ENCODE peak calls at places on chromosome 10, in four cellular contexts. Z is HepG2, V is K562, W is H1. U is an unnamed sample.

GRCh38 chr10:3172446-3173172 is at the start of gene PITRM1:
- DNase-seq in W (no peak), V (peak; percentile 92), Z (peak; percentile 96), U (peak; percentile 97)

GRCh38 chr10:35091994-35092393 is 1.9 kb upstream of the CUL2 start:
- DNase-seq in V (no peak), Z (no peak), W (no peak), U (no peak)

GRCh38 chr10:110036640-110037039 is 28.9 kb downstream of the ADD3 start:
- DNase-seq in V (no peak), W (no peak), Z (no peak), U (no peak)

GRCh38 chr10:23432161-23432560 is 6.7 kb upstream of the OTUD1 start:
- DNase-seq in Z (no peak), V (no peak), W (no peak), U (no peak)

GRCh38 chr10:21727452-21728168 is 193.6 kb downstream of the MLLT10 start:
- DNase-seq in Z (peak; percentile 32), W (no peak), V (no peak), U (no peak)

GRCh38 chr10:108735380-108735779 is 1187.9 kb downstream of the XPNPEP1 start:
- DNase-seq in W (no peak), Z (no peak), V (no peak), U (no peak)

GRCh38 chr10:107072786-107073185 is 91.7 kb downstream of the SORCS1 start:
- DNase-seq in V (no peak), W (no peak), Z (no peak), U (no peak)

GRCh38 chr10:86229378-86229777 is 137.2 kb downstream of the GRID1 start:
- DNase-seq in Z (no peak), W (no peak), V (no peak), U (no peak)

GRCh38 chr10:107579970-107580369 is 415.5 kb upstream of the SORCS1 start:
- DNase-seq in Z (no peak), W (no peak), V (no peak), U (no peak)

GRCh38 chr10:77798940-77799339 is 127.6 kb downstream of the DLG5 start:
- DNase-seq in Z (no peak), W (no peak), V (no peak), U (no peak)

GRCh38 chr10:130372222-130372621 is 236.0 kb downstream of the GLRX3 start:
- DNase-seq in W (no peak), V (no peak), Z (no peak), U (no peak)

GRCh38 chr10:103881420-103882284 is 26.3 kb upstream of the SH3PXD2A start:
- DNase-seq in W (no peak), V (no peak), Z (no peak), U (no peak)

GRCh38 chr10:99652800-99653390 is 6.4 kb upstream of the ENTPD7 start:
- DNase-seq in V (no peak), Z (no peak), W (no peak), U (no peak)

GRCh38 chr10:116115233-116115632 is 157.8 kb downstream of the GFRA1 start:
- DNase-seq in V (no peak), Z (no peak), W (no peak), U (no peak)

GRCh38 chr10:97895915-97896314 is 46.3 kb downstream of the GOLGA7B start:
- DNase-seq in V (no peak), Z (no peak), W (no peak), U (no peak)

GRCh38 chr10:637221-637620 is 52.2 kb downstream of the DIP2C start:
- DNase-seq in V (no peak), W (no peak), Z (no peak), U (no peak)

GRCh38 chr10:79403441-79404230 is 41.8 kb downstream of the ZCCHC24 start:
- DNase-seq in Z (peak; percentile 87), V (no peak), W (no peak), U (no peak)

GRCh38 chr10:43057231-43057711 is 19.6 kb upstream of the RET start:
- DNase-seq in Z (no peak), W (no peak), V (no peak), U (no peak)

GRCh38 chr10:72800000-72800740 is 93.4 kb upstream of the OIT3 start:
- DNase-seq in W (no peak), V (peak; percentile 17), Z (peak; percentile 78), U (no peak)

GRCh38 chr10:105952153-105952552 is 1212.4 kb downstream of the SORCS1 start:
- DNase-seq in Z (no peak), W (peak; percentile 27), V (no peak), U (no peak)

GRCh38 chr10:122327237-122328206 is 47.0 kb upstream of the PLEKHA1 start:
- DNase-seq in Z (no peak), V (no peak), W (no peak), U (no peak)

GRCh38 chr10:124165827-124166226 is 72.4 kb upstream of the CHST15 start:
- DNase-seq in V (no peak), W (no peak), Z (no peak), U (no peak)

GRCh38 chr10:60283397-60283796 is 106.3 kb downstream of the ANK3 start:
- DNase-seq in Z (no peak), W (no peak), V (no peak), U (peak; percentile 24)

GRCh38 chr10:73886625-73887024 is 12.3 kb upstream of the CAMK2G start:
- DNase-seq in W (no peak), V (no peak), Z (no peak), U (no peak)

GRCh38 chr10:85491652-85492051 is 874.9 kb downstream of the GRID1 start:
- DNase-seq in V (no peak), Z (no peak), W (no peak), U (no peak)

GRCh38 chr10:29470355-29470705 is 164.4 kb downstream of the SVIL start:
- DNase-seq in W (peak; percentile 25), Z (no peak), V (peak; percentile 59), U (peak; percentile 21)

GRCh38 chr10:120583424-120584108 is 126.5 kb downstream of the PLPP4 start:
- DNase-seq in W (no peak), V (no peak), Z (no peak), U (no peak)

GRCh38 chr10:6498771-6499170 is 81.3 kb downstream of the PRKCQ start:
- DNase-seq in V (no peak), Z (no peak), W (no peak), U (no peak)

GRCh38 chr10:5500910-5501309 is 1.5 kb upstream of the CALML5 start:
- DNase-seq in Z (no peak), V (no peak), W (no peak), U (no peak)

GRCh38 chr10:129780901-129781795 is 182.9 kb downstream of the EBF3 start:
- DNase-seq in V (no peak), Z (no peak), W (no peak), U (no peak)

GRCh38 chr10:102416181-102417094 is 2.1 kb downstream of the PSD start:
- DNase-seq in Z (no peak), W (no peak), V (no peak), U (no peak)

GRCh38 chr10:124497196-124497990 is 35.8 kb downstream of the LHPP start:
- DNase-seq in Z (no peak), W (no peak), V (no peak), U (no peak)

DNA sequence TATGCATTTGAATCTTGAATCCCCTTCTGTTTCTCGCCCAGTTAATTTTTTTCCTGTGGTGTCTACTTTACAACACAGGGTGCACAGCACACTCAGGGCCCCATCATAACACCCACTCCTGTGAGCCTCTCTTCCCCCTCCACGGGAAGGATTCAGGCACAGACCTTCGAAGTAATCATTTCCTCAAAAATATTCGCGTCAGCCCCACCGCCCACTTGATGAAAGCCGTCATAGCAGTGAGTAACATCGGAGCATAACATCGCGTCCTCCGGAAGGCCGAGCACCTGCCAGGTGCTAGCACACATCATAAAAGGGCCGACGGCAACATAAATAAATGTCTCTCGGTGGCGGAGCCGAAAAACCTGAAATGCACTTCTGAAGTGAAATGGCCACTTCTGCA is 201.7 kb upstream of the ADARB2 start:
- DNase-seq in W (no peak), Z (no peak), V (no peak), U (no peak)
- TF ChIP-seq PHF8 in W (no peak), Z (no peak), V (no peak), U (no peak)

GRCh38 chr10:71767420-71768035 is 5.8 kb downstream of the VSIR start:
- DNase-seq in V (no peak), Z (peak; percentile 42), W (no peak), U (peak; percentile 32)
- TF ChIP-seq PHF8 in V (no peak), Z (no peak), W (no peak), U (no peak)

GRCh38 chr10:69315100-69315542 is 36.8 kb downstream of the HK1 start:
- DNase-seq in V (no peak), Z (peak; percentile 30), W (no peak), U (no peak)

GRCh38 chr10:69315610-69316312 is 37.5 kb downstream of the HK1 start:
- DNase-seq in V (peak; percentile 96), W (no peak), Z (no peak), U (no peak)

GRCh38 chr10:69311309-69311708 is 33.0 kb downstream of the HK1 start:
- DNase-seq in V (peak; percentile 51), W (no peak), Z (no peak), U (no peak)

GRCh38 chr10:69316313-69317059 is 38.2 kb downstream of the HK1 start:
- DNase-seq in W (no peak), Z (no peak), V (no peak), U (no peak)

DNA sequence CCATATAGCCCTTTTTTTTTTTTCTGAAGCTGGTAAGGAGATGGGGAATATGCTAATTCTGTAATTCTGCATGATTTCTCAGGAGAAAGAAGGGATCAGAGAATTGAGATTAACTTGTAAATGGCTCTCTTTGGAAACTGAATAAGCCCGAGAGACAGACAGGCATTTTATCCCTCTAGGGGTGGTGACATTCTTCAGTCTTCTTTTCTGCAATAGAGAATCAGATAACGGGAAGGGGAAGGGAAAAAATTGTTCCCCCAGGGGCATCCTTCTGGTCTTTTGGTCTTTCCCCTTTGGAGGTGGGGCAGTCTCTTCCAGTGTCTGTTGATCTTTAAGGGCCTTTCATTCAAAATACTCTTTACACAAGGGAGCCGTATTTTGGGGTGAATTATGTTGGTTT is 34.2 kb downstream of the HK1 start:
- DNase-seq in W (no peak), Z (no peak), V (no peak), U (no peak)
- TF ChIP-seq PHF8 in W (no peak), Z (no peak), V (no peak), U (no peak)

GRCh38 chr10:13890617-13891541 is 304.1 kb downstream of the PRPF18 start:
- DNase-seq in V (no peak), W (no peak), Z (no peak), U (no peak)
- TF ChIP-seq PHF8 in V (no peak), W (no peak), Z (no peak), U (no peak)

DNA sequence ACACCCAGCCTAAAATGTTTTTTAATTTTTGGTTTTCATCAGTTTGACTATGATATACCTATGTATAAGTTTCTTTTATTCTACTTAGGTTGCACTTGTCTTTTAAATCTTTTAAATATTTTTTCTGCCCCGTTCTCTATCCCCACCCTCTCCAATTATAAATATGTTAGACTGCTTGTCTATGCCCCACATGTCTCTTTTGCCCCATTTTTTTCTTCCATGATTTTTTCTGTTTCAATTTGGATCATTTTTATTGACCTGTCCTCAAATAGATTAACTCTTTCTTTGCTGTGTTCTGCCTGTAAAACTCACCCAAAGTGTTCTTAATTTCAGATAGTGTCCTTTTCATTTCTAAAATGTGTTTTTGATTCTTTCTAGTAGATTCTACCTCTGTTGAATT is 44.7 kb upstream of the FHIP2A start:
- DNase-seq in V (no peak), W (no peak), Z (no peak), U (no peak)
- TF ChIP-seq PHF8 in V (no peak), W (no peak), Z (no peak), U (no peak)